ENCODE peak calls at places on chromosome 13, in seven cellular contexts. J, U, F, X, L, K and I are unnamed samples.

GRCh38 chr13:95714142-95714832 is 37.3 kb downstream of the DNAJC3 start:
- DNase-seq in F (no peak), J (no peak), K (no peak), U (peak; percentile 84), X (peak; percentile 90), L (no peak), I (no peak)

GRCh38 chr13:23609414-23610186 is 39.4 kb downstream of the TNFRSF19 start:
- DNase-seq in J (peak; percentile 23), U (no peak), L (no peak), X (peak; percentile 39), F (no peak), K (peak; percentile 38), I (no peak)

GRCh38 chr13:55553736-55554135 is 1587.0 kb upstream of the PRR20A start:
- DNase-seq in X (no peak), L (no peak), J (no peak), U (no peak), K (no peak), F (no peak), I (no peak)

GRCh38 chr13:82305588-82305987 is 1576.7 kb downstream of the SLITRK1 start:
- DNase-seq in L (no peak), K (no peak), F (no peak), X (no peak), U (no peak), J (no peak), I (no peak)

GRCh38 chr13:20460744-20461143 is 64.9 kb downstream of the CRYL1 start:
- DNase-seq in L (no peak), U (no peak), J (no peak), K (no peak), X (no peak), F (no peak), I (no peak)

GRCh38 chr13:77056382-77056781 is 29.4 kb upstream of the FBXL3 start:
- DNase-seq in K (no peak), L (no peak), F (no peak), U (no peak), J (no peak), X (no peak), I (no peak)

GRCh38 chr13:113058129-113058987 is 47.2 kb upstream of the F7 start:
- DNase-seq in K (no peak), L (no peak), U (no peak), J (no peak), F (no peak), X (no peak), I (no peak)

GRCh38 chr13:112168771-112169170 is 101.8 kb downstream of the SOX1 start:
- DNase-seq in J (no peak), X (no peak), L (no peak), F (no peak), U (no peak), K (no peak), I (no peak)

GRCh38 chr13:99129951-99130350 is 70.7 kb upstream of the UBAC2 start:
- DNase-seq in X (no peak), L (no peak), J (no peak), F (no peak), K (no peak), U (no peak), I (no peak)

GRCh38 chr13:113547248-113547971 is 37.1 kb upstream of the TFDP1 start:
- DNase-seq in U (no peak), K (no peak), F (no peak), X (peak; percentile 49), J (peak; percentile 16), L (no peak), I (no peak)

GRCh38 chr13:30448441-30448840 is 17.3 kb downstream of the HMGB1 start:
- DNase-seq in J (no peak), U (no peak), X (no peak), L (no peak), F (no peak), K (no peak), I (no peak)

GRCh38 chr13:73177911-73178565 is 119.2 kb downstream of the KLF5 start:
- DNase-seq in F (no peak), U (no peak), K (no peak), L (no peak), X (no peak), J (peak; percentile 73), I (no peak)

GRCh38 chr13:45500492-45501174 is 35.9 kb downstream of the COG3 start:
- DNase-seq in U (peak; percentile 76), F (no peak), K (no peak), X (peak; percentile 87), J (no peak), L (no peak), I (no peak)

GRCh38 chr13:80084086-80084676 is 256.7 kb downstream of the SPRY2 start:
- DNase-seq in U (peak; percentile 94), F (no peak), J (no peak), X (peak; percentile 94), L (no peak), K (peak; percentile 68), I (no peak)

GRCh38 chr13:23739597-23739996 is 149.6 kb downstream of the MIPEP start:
- DNase-seq in J (no peak), L (no peak), U (no peak), X (no peak), F (no peak), K (peak; percentile 62), I (no peak)

GRCh38 chr13:40617801-40618356 is 48.6 kb downstream of the FOXO1 start:
- DNase-seq in J (no peak), U (no peak), X (no peak), L (no peak), K (no peak), F (no peak), I (no peak)

GRCh38 chr13:112796190-112796915 is 106.5 kb downstream of the ATP11A start:
- DNase-seq in J (no peak), K (no peak), L (no peak), F (no peak), X (no peak), U (no peak), I (no peak)

GRCh38 chr13:22175211-22175610 is 504.3 kb downstream of the FGF9 start:
- DNase-seq in F (no peak), X (no peak), J (no peak), U (no peak), L (no peak), K (no peak), I (no peak)

GRCh38 chr13:88526853-88527215 is 855.7 kb downstream of the SLITRK5 start:
- DNase-seq in F (no peak), X (no peak), L (no peak), K (no peak), J (no peak), U (no peak), I (no peak)

GRCh38 chr13:108036411-108036810 is 178.9 kb downstream of the LIG4 start:
- DNase-seq in F (no peak), X (no peak), L (no peak), J (no peak), K (no peak), U (no peak), I (no peak)

GRCh38 chr13:111915104-111915551 is 151.8 kb upstream of the SOX1 start:
- DNase-seq in F (no peak), X (no peak), J (peak; percentile 4), K (no peak), L (no peak), U (no peak), I (no peak)

GRCh38 chr13:25762795-25763377 is 288.9 kb downstream of the SHISA2 start:
- DNase-seq in F (peak; percentile 23), L (no peak), U (no peak), K (no peak), J (no peak), X (no peak), I (no peak)

GRCh38 chr13:34914416-34914815 is 27.7 kb upstream of the NBEA start:
- DNase-seq in X (no peak), J (no peak), F (no peak), L (no peak), K (no peak), U (no peak), I (no peak)

GRCh38 chr13:75876371-75877050 is 240.4 kb downstream of the LMO7 start:
- DNase-seq in K (peak; percentile 49), L (peak; percentile 6), J (peak; percentile 57), U (no peak), X (peak; percentile 65), F (peak; percentile 34), I (no peak)

GRCh38 chr13:107867701-107868661 is 347.4 kb downstream of the LIG4 start:
- DNase-seq in L (no peak), U (no peak), K (peak; percentile 85), F (no peak), J (no peak), X (no peak), I (no peak)

GRCh38 chr13:21872795-21873194 is 201.9 kb downstream of the FGF9 start:
- DNase-seq in J (no peak), U (no peak), K (no peak), X (no peak), L (no peak), F (no peak), I (no peak)

GRCh38 chr13:112881656-112882554 is 87.1 kb upstream of the MCF2L start:
- DNase-seq in L (no peak), X (no peak), J (no peak), U (no peak), F (no peak), K (no peak), I (no peak)

GRCh38 chr13:30373727-30374126 is 48.6 kb upstream of the UBE2L5 start:
- DNase-seq in U (no peak), F (peak; percentile 40), X (no peak), K (no peak), L (no peak), J (no peak), I (no peak)

GRCh38 chr13:45108716-45109706 is 11.3 kb upstream of the GTF2F2 start:
- DNase-seq in K (no peak), X (no peak), J (no peak), U (no peak), L (no peak), F (no peak), I (no peak)